ENCODE peak calls at places on chromosome 14, in five cellular contexts. M, G, E, J and S are unnamed samples.
A peak's percentile ranks its signal among the peaks of the same experiment; 100 is the strongest.

GRCh38 chr14:54447231-54447692 is 6.1 kb upstream of the CNIH1 start:
- DNase-seq in M (no peak), G (peak; percentile 52), E (no peak), J (peak; percentile 72), S (no peak)

GRCh38 chr14:100839573-100840175 is 13.8 kb downstream of the MEG3 start:
- DNase-seq in M (no peak), G (no peak), E (no peak), J (no peak), S (no peak)

GRCh38 chr14:94372021-94372605 is 16.3 kb downstream of the SERPINA1 start:
- DNase-seq in M (no peak), G (no peak), E (no peak), J (no peak), S (no peak)

GRCh38 chr14:56514663-56515371 is 64.8 kb upstream of the TMEM260 start:
- DNase-seq in M (no peak), G (peak; percentile 45), E (no peak), J (peak; percentile 16), S (no peak)

GRCh38 chr14:104514156-104514848 is 65.3 kb upstream of the C14orf180 start:
- DNase-seq in M (peak; percentile 14), G (no peak), E (no peak), J (no peak), S (peak; percentile 71)

GRCh38 chr14:56807586-56808168 is 2.6 kb downstream of the OTX2 start:
- DNase-seq in M (no peak), G (no peak), E (no peak), J (no peak), S (no peak)

GRCh38 chr14:105064721-105065143 is 498 bp downstream of the GPR132 start:
- DNase-seq in M (no peak), G (peak; percentile 69), E (no peak), J (no peak), S (no peak)

GRCh38 chr14:85280074-85280473 is 249.9 kb upstream of the FLRT2 start:
- DNase-seq in M (no peak), G (peak; percentile 3), E (no peak), J (peak; percentile 1), S (no peak)

GRCh38 chr14:104597576-104597975 is 7.0 kb downstream of the TMEM179 start:
- DNase-seq in M (no peak), G (no peak), E (no peak), J (no peak), S (no peak)

GRCh38 chr14:93765032-93765626 is 23.2 kb downstream of the PRIMA1 start:
- DNase-seq in M (no peak), G (no peak), E (no peak), J (no peak), S (no peak)

GRCh38 chr14:54446201-54446693 is 5.1 kb upstream of the CNIH1 start:
- DNase-seq in M (peak; percentile 87), G (no peak), E (no peak), J (no peak), S (no peak)

GRCh38 chr14:70662080-70662479 is 20.4 kb downstream of the TTC9 start:
- DNase-seq in M (no peak), G (no peak), E (no peak), J (no peak), S (no peak)

GRCh38 chr14:90924618-90925345 is 108.6 kb upstream of the TTC7B start:
- DNase-seq in M (no peak), G (peak; percentile 2), E (no peak), J (no peak), S (no peak)

GRCh38 chr14:103887557-103888115 is 40.3 kb upstream of the PPP1R13B start:
- DNase-seq in M (no peak), G (no peak), E (no peak), J (no peak), S (no peak)

GRCh38 chr14:65432361-65432948 is 19.9 kb downstream of the FUT8 start:
- DNase-seq in M (no peak), G (no peak), E (no peak), J (no peak), S (no peak)

GRCh38 chr14:81169711-81170103 is 51.1 kb downstream of the GTF2A1 start:
- DNase-seq in M (peak; percentile 71), G (peak; percentile 7), E (no peak), J (no peak), S (peak; percentile 70)

GRCh38 chr14:82366803-82367202 is 833.1 kb upstream of the SEL1L start:
- DNase-seq in M (no peak), G (no peak), E (no peak), J (no peak), S (no peak)

GRCh38 chr14:69069020-69069421 is 83.9 kb downstream of the DCAF5 start:
- DNase-seq in M (no peak), G (peak; percentile 93), E (no peak), J (peak; percentile 26), S (no peak)

GRCh38 chr14:54730156-54730961 is 163.4 kb downstream of the SAMD4A start:
- DNase-seq in M (no peak), G (peak; percentile 78), E (no peak), J (peak; percentile 4), S (no peak)

GRCh38 chr14:34951286-34951685 is 31.5 kb upstream of the SRP54 start:
- DNase-seq in M (no peak), G (peak; percentile 71), E (no peak), J (no peak), S (no peak)

GRCh38 chr14:78341827-78342389 is 171.7 kb downstream of the NRXN3 start:
- DNase-seq in M (no peak), G (no peak), E (no peak), J (no peak), S (no peak)

GRCh38 chr14:68730811-68731425 is 61.9 kb downstream of the ZFP36L1 start:
- DNase-seq in M (no peak), G (no peak), E (no peak), J (no peak), S (no peak)

GRCh38 chr14:101928415-101928841 is 35.9 kb upstream of the DYNC1H1 start:
- DNase-seq in M (no peak), G (no peak), E (no peak), J (no peak), S (no peak)

GRCh38 chr14:89406941-89407340 is 10.1 kb downstream of the FOXN3 start:
- DNase-seq in M (no peak), G (no peak), E (no peak), J (no peak), S (no peak)

GRCh38 chr14:88023658-88024187 is 18.8 kb downstream of the GPR65 start:
- DNase-seq in M (no peak), G (no peak), E (no peak), J (no peak), S (no peak)

GRCh38 chr14:41167040-41167439 is 439.6 kb upstream of the LRFN5 start:
- DNase-seq in M (no peak), G (no peak), E (no peak), J (no peak), S (no peak)

GRCh38 chr14:54175298-54175942 is 218.8 kb upstream of the BMP4 start:
- DNase-seq in M (peak; percentile 85), G (peak; percentile 73), E (peak; percentile 78), J (peak; percentile 75), S (no peak)

GRCh38 chr14:85686908-85687307 is 157.0 kb downstream of the FLRT2 start:
- DNase-seq in M (no peak), G (no peak), E (no peak), J (no peak), S (no peak)

GRCh38 chr14:73295198-73295796 is 58.0 kb downstream of the PAPLN start:
- DNase-seq in M (peak; percentile 42), G (peak; percentile 31), E (peak; percentile 33), J (peak; percentile 44), S (no peak)

GRCh38 chr14:45716506-45716905 is 463.5 kb upstream of the MIS18BP1 start:
- DNase-seq in M (peak; percentile 51), G (no peak), E (no peak), J (peak; percentile 41), S (no peak)

GRCh38 chr14:103118019-103118662 is 5.1 kb upstream of the TNFAIP2 start:
- DNase-seq in M (peak; percentile 85), G (peak; percentile 35), E (no peak), J (no peak), S (peak; percentile 94)

GRCh38 chr14:20608383-20609095 is 17.4 kb upstream of the RNASE12 start:
- DNase-seq in M (no peak), G (no peak), E (no peak), J (no peak), S (no peak)
- H3K4me3 ChIP-seq in M (no peak overlapping the region), G (no peak overlapping the region), E (no peak overlapping the region), J (no peak overlapping the region), S (no peak overlapping the region)

GRCh38 chr14:28152453-28153044 is 614.0 kb upstream of the FOXG1 start:
- DNase-seq in M (no peak), G (no peak), E (no peak), J (no peak), S (no peak)
- H3K9me3 ChIP-seq in M (no peaks in the 10 kb centered on the region), G (peaks cover 3% of the 10 kb centered on the region), E (peaks cover 21% of the 10 kb centered on the region), J (no peaks in the 10 kb centered on the region), S (peaks cover 2% of the 10 kb centered on the region)

GRCh38 chr14:99374964-99375363 is 103.0 kb upstream of the BCL11B start:
- DNase-seq in M (no peak), G (no peak), E (no peak), J (no peak), S (no peak)
- H3K4me1 ChIP-seq in M (no peaks in the 10 kb centered on the region), G (peaks cover 1% of the 10 kb centered on the region), E (peaks cover 9% of the 10 kb centered on the region), J (peaks cover 17% of the 10 kb centered on the region), S (no peaks in the 10 kb centered on the region)

GRCh38 chr14:37591941-37592287 is 3.1 kb downstream of the FOXA1 start:
- DNase-seq in M (peak; percentile 23), G (no peak), E (no peak), J (peak; percentile 77), S (no peak)
- H3K4me3 ChIP-seq in M (peak overlapping the region; percentile 29), G (no peak overlapping the region), E (no peak overlapping the region), J (peak overlapping the region; percentile 92), S (no peak overlapping the region)